ENCODE peak calls at places on chromosomes 16 and 17, in five cellular contexts. C is GM13976; P is heart right ventricle; D is CD8-positive, alpha-beta T cell; A is RWPE1. E is an unnamed sample.

GRCh38 chr17:39772415-39772814 is 34.7 kb downstream of the GRB7 start:
- DNase-seq in A (no peak), D (no peak), P (no peak), C (no peak), E (no peak)

GRCh38 chr16:72129976-72130656 is 36.5 kb downstream of the DHX38 start:
- DNase-seq in A (no peak), C (no peak), D (no peak), P (no peak), E (no peak)

GRCh38 chr16:29891525-29892457 is 7.6 kb downstream of the SEZ6L2 start:
- DNase-seq in C (no peak), D (no peak), P (no peak), A (no peak), E (no peak)

GRCh38 chr16:57672824-57673223 is 4.7 kb downstream of the ADGRG3 start:
- DNase-seq in D (no peak), P (no peak), A (no peak), C (no peak), E (no peak)

GRCh38 chr17:35299108-35299507 is 56.2 kb downstream of the SLFN5 start:
- DNase-seq in D (no peak), P (no peak), C (no peak), A (peak; percentile 40), E (no peak)

GRCh38 chr16:31474173-31474714 is 2.3 kb downstream of the TGFB1I1 start:
- DNase-seq in D (no peak), C (no peak), A (no peak), P (no peak), E (peak; percentile 87)

GRCh38 chr17:41915566-41915965 is 3.2 kb downstream of the ACLY start:
- DNase-seq in A (no peak), C (no peak), P (no peak), D (no peak), E (no peak)

GRCh38 chr16:7086842-7087616 is 245.6 kb upstream of the RBFOX1 start:
- DNase-seq in C (no peak), A (no peak), P (peak; percentile 33), D (no peak), E (no peak)

DNA sequence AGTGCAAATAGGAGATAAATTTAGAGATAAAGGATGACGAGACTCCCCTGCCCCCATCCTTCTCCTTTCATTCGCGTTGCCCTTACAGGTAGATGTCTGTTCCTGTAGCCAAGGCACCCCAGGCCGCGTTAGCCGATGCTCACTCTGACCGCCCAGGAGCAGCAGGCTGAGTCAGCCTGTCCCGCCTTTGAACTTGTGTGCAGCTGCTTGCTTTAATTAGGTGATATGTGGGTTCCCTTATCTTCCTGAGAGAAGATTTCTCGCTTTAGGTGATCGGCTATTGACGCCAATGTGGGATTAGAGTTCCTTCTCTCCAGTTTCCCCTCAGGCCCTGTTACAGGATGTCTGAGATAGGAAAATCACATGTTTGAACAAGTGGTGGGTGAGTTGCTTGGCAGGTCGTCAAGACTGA is 119.5 kb downstream of the MSI2 start:
- DNase-seq in P (no peak), A (peak; percentile 83), D (no peak), C (no peak), E (no peak)
- TF ChIP-seq CTCF in P (no peak), A (no peak), D (no peak), C (no peak), E (no peak)

GRCh38 chr16:48361012-48361411 is 24.2 kb downstream of the SIAH1 start:
- DNase-seq in D (no peak), P (no peak), C (peak; percentile 39), A (no peak), E (no peak)
- TF ChIP-seq CTCF in D (no peak), P (no peak), C (no peak), A (no peak), E (no peak)

GRCh38 chr16:81798311-81799137 is 19.4 kb downstream of the PLCG2 start:
- DNase-seq in C (peak; percentile 74), P (no peak), D (no peak), A (no peak), E (no peak)
- TF ChIP-seq CTCF in C (peak; percentile 9), P (no peak), D (no peak), A (no peak), E (no peak)

GRCh38 chr17:60139438-60140285 is 10.1 kb upstream of the CA4 start:
- DNase-seq in P (peak; percentile 81), D (peak; percentile 70), C (peak; percentile 80), A (peak; percentile 57), E (peak; percentile 69)
- TF ChIP-seq CTCF in P (peak; percentile 20), D (peak; percentile 35), C (peak; percentile 38), A (peak; percentile 84), E (peak; percentile 75)

GRCh38 chr17:50196036-50196435 is 5.4 kb downstream of the COL1A1 start:
- DNase-seq in C (no peak), A (no peak), D (no peak), P (no peak), E (no peak)

GRCh38 chr17:50196826-50197225 is 4.6 kb downstream of the COL1A1 start:
- DNase-seq in D (no peak), P (no peak), C (no peak), A (no peak), E (peak; percentile 55)

GRCh38 chr17:50194441-50195195 is 6.8 kb downstream of the COL1A1 start:
- DNase-seq in D (no peak), A (no peak), P (no peak), C (no peak), E (no peak)

GRCh38 chr17:50192873-50193274 is 8.6 kb downstream of the COL1A1 start:
- DNase-seq in C (peak; percentile 68), D (no peak), P (no peak), A (no peak), E (no peak)

GRCh38 chr17:50195196-50195865 is 6.1 kb downstream of the COL1A1 start:
- DNase-seq in D (no peak), C (no peak), P (no peak), A (no peak), E (peak; percentile 68)
- TF ChIP-seq CTCF in D (no peak), C (no peak), P (no peak), A (no peak), E (peak; percentile 58)

DNA sequence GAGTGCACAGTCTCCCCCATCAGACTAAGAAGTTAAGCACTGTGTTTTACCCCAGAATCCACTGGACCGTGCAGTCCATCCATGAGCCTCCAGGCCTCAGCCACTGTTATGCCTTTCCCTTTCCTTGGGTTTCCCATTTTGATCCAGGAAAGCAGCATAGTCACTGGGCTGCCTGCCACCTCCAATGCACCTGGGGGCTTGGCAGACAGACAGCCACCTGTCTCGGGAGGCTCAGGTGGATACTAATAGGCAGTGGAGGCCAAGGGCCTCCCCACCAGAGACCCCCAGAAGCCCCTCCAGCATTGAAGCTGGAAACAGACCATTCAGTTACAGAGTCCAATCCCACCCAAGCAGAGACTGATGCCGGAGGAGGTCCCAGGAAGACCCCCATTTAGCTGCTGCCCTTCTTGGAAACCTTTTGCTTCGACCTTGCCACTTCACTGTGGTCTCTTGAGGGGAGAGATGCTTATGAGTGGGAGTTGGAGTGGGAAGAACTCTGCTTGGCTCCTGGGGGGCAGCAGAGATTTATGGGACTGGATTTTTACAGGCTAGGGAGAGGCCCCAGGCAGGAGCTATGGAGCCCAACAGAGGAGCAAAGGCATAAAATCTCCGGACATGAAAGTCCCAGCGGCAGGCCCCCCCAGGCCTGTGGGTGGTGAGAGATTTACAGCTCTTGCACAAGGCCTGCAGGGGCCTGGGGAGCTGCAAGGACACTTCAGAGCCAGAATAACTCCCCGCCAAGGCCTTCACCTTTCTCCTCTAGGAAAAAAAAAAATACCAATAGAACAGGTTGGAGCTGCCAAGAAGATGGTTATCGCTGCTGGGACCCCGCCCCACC is 12.2 kb upstream of the SP2 start:
- DNase-seq in A (no peak), C (no peak), D (no peak), P (no peak), E (no peak)
- TF ChIP-seq CTCF in A (no peak), C (no peak), D (no peak), P (no peak), E (no peak)

E was measured in cardiac fibroblast.